ENCODE peak calls at places on chromosomes 13 and 19, in ten cellular contexts. N, F, P, X, O, Y, D, Z, M and J are unnamed samples.

GRCh38 chr13:43874512-43875092 is 4.9 kb downstream of the CCDC122 start:
- DNase-seq in N (no peak), Y (peak; percentile 14), Z (no peak), X (peak; percentile 72), P (peak; percentile 57), F (peak; percentile 17), M (no peak), D (no peak), O (no peak), J (no peak)

GRCh38 chr13:66714795-66715194 is 515.3 kb downstream of the PCDH9 start:
- DNase-seq in Z (no peak), O (no peak), N (no peak), D (no peak), F (no peak), P (no peak), X (no peak), M (no peak), Y (no peak), J (no peak)

GRCh38 chr19:57078802-57079201 is 41.0 kb upstream of the USP29 start:
- DNase-seq in P (no peak), D (no peak), N (no peak), F (no peak), M (no peak), X (no peak), Y (no peak), O (no peak), Z (no peak), J (no peak)

GRCh38 chr13:84917252-84917878 is 881.9 kb downstream of the SLITRK6 start:
- DNase-seq in O (no peak), X (peak; percentile 77), Y (peak; percentile 62), Z (no peak), D (no peak), N (no peak), P (peak; percentile 60), F (no peak), M (no peak), J (peak; percentile 45)

GRCh38 chr13:38045278-38046048 is 175.9 kb upstream of the TRPC4 start:
- DNase-seq in P (peak; percentile 61), Y (peak; percentile 33), Z (no peak), D (no peak), X (peak; percentile 17), M (no peak), N (no peak), O (no peak), F (no peak), J (peak; percentile 2)

GRCh38 chr13:23744315-23744714 is 144.9 kb downstream of the MIPEP start:
- DNase-seq in F (no peak), X (no peak), D (no peak), M (no peak), Y (no peak), O (no peak), N (no peak), Z (no peak), P (no peak), J (no peak)

GRCh38 chr19:18613589-18614234 is 1.0 kb downstream of the TMEM59L start:
- DNase-seq in Z (no peak), O (no peak), P (no peak), X (no peak), D (no peak), M (no peak), Y (no peak), F (no peak), N (no peak), J (no peak)

GRCh38 chr19:28603453-28603852 is 609.5 kb downstream of the UQCRFS1 start:
- DNase-seq in N (no peak), P (peak; percentile 81), M (no peak), Y (peak; percentile 86), X (no peak), F (no peak), D (no peak), O (no peak), Z (no peak), J (no peak)

GRCh38 chr13:68168448-68168847 is 938.3 kb upstream of the PCDH9 start:
- DNase-seq in N (no peak), Y (no peak), X (no peak), P (no peak), Z (no peak), F (no peak), M (no peak), O (no peak), D (no peak), J (no peak)

GRCh38 chr13:65265988-65266387 is 1964.1 kb downstream of the PCDH9 start:
- DNase-seq in Z (no peak), P (no peak), N (no peak), M (no peak), D (no peak), X (no peak), Y (no peak), F (no peak), O (no peak), J (no peak)

GRCh38 chr13:103788061-103788652 is 721.9 kb upstream of the SLC10A2 start:
- DNase-seq in P (no peak), X (no peak), Y (no peak), N (no peak), D (no peak), F (no peak), M (no peak), Z (no peak), O (no peak), J (no peak)

GRCh38 chr19:38496603-38497487 is 63.4 kb downstream of the RYR1 start:
- DNase-seq in Y (no peak), M (no peak), X (no peak), Z (no peak), N (no peak), O (no peak), P (no peak), D (no peak), F (no peak), J (no peak)
- H3K4me3 ChIP-seq in Y (no peak overlapping the region), M (no peak overlapping the region), X (no peak overlapping the region), Z (no peak overlapping the region), N (no peak overlapping the region), O (no peak overlapping the region), P (no peak overlapping the region), D (no peak overlapping the region), F (no peak overlapping the region), J (no peak overlapping the region)

GRCh38 chr19:58368561-58369360 is 6.2 kb upstream of the ZNF497 start:
- DNase-seq in N (no peak), Z (no peak), P (no peak), M (no peak), O (no peak), D (no peak), F (no peak), X (no peak), Y (no peak), J (peak; percentile 37)

GRCh38 chr19:58366576-58367430 is 4.3 kb upstream of the ZNF497 start:
- DNase-seq in M (no peak), Z (no peak), O (no peak), N (no peak), X (no peak), P (no peak), F (no peak), Y (no peak), D (no peak), J (no peak)

GRCh38 chr19:58372311-58373133 is 8.3 kb downstream of the ZNF837 start:
- DNase-seq in O (no peak), N (no peak), D (no peak), Y (no peak), Z (no peak), M (peak; percentile 45), P (peak; percentile 33), X (no peak), F (no peak), J (no peak)

GRCh38 chr19:58364127-58364526 is 1.6 kb upstream of the ZNF497 start:
- DNase-seq in N (no peak), Y (no peak), D (no peak), P (peak; percentile 37), Z (no peak), M (no peak), F (no peak), O (no peak), X (no peak), J (no peak)

DNA sequence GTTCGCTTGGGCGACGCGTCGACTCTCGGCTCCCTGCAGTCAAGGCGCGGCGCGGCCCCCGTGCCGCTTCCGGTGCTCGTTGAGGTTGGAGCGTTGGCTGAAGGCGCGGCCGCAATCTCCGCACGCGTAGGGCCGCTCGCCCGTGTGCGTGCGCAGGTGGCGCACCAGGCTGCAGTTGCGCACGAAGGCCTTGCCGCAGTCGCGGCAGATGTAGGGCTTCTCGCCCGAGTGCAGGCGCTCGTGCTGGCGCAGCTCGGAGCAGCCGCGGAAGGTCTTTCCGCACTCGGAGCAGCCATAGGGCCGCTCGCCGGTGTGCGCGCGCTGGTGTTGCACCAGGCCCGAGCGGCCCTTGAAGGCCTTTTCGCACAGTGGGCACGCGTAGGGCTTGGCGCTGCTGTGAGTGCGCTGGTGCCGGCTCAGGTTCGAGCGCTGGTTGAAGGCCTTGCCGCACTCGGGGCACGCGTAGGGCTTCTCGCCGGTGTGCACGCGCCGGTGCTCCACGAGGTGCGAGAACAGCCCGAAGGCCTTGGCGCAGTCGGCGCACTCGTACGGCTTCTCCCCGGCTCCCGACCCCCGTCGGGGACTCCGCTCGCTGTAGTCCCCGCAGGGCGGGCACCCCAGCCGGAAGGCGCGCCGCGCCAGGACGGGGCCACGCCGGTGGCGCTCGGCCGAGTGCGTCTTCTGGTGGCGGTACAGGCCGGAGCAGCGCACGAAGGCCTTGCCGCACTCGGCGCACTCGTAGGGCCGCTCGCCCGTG is 5.3 kb upstream of the ZNF497 start:
- DNase-seq in O (no peak), P (no peak), X (no peak), Y (no peak), Z (no peak), N (no peak), M (no peak), D (no peak), F (no peak), J (no peak)
- H3K4me1 ChIP-seq in O (no peaks in the 10 kb centered on the region), P (peaks cover 14% of the 10 kb centered on the region), X (peaks cover 6% of the 10 kb centered on the region), Y (no peaks in the 10 kb centered on the region), Z (no peaks in the 10 kb centered on the region), N (no peaks in the 10 kb centered on the region), M (peaks cover under 1% of the 10 kb centered on the region), D (peaks cover 7% of the 10 kb centered on the region), F (no peaks in the 10 kb centered on the region), J (peaks cover 3% of the 10 kb centered on the region)

DNA sequence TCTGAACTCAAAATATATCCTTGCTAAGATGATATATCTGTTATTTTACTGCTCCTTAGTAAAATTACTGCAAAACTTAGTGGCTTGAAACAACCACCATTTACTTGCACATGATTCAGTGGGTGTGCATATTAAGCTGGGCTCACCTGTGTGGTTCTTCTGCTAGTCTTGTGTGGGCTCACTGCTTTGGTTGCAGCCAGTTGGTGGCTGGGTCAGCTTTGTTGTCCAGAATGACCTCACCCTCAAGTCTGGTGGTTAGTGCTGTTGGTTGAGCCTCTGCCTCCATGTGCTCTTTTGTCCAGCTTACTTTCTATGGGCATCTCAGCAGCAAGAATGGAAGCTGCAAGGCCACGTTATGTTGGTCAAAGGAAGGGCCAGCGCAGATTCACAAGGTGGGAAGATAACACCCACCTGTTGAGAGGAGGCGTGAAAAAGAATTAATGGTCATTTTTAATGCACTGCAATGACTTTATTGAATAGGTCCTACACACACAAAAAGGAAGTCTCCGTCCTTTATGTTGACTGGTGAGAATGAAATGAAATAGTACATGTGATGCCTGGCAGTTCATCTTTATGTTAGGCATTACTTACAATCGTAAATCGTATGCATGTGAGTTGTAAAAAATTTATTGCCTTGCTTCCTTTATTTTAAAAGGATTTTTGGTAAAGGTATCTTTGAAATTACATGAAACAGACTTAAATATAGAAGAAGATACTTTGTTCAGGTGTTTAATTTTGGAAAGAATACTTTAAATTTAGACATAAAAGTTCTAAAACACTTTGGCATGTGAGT is 34.3 kb downstream of the URI1 start:
- DNase-seq in Y (no peak), X (no peak), N (no peak), M (no peak), P (no peak), Z (no peak), D (no peak), F (no peak), O (no peak), J (no peak)
- H3K4me3 ChIP-seq in Y (no peak overlapping the region), X (no peak overlapping the region), N (no peak overlapping the region), M (no peak overlapping the region), P (no peak overlapping the region), Z (no peak overlapping the region), D (no peak overlapping the region), F (no peak overlapping the region), O (no peak overlapping the region), J (no peak overlapping the region)

GRCh38 chr19:14515501-14516047 is 2.6 kb downstream of the DNAJB1 start:
- DNase-seq in D (no peak), F (no peak), Y (no peak), Z (no peak), O (no peak), N (no peak), M (no peak), P (no peak), X (no peak), J (no peak)
- H3K4me1 ChIP-seq in D (peaks cover 53% of the 10 kb centered on the region), F (peaks cover 51% of the 10 kb centered on the region), Y (peaks cover 16% of the 10 kb centered on the region), Z (peaks cover 48% of the 10 kb centered on the region), O (peaks cover 28% of the 10 kb centered on the region), N (peaks cover 14% of the 10 kb centered on the region), M (peaks cover 22% of the 10 kb centered on the region), P (peaks cover 43% of the 10 kb centered on the region), X (peaks cover 40% of the 10 kb centered on the region), J (peaks cover 43% of the 10 kb centered on the region)